ENCODE peak calls at places on chromosomes 1 and 21, in nine cellular contexts. I, C, E, A, T, Q, V, J and H are unnamed samples.

GRCh38 chr21:46109251-46110221 is 11.6 kb downstream of the COL6A2 start:
- DNase-seq in I (no peak), C (no peak), E (peak), A (no peak), T (no peak), Q (no peak), V (no peak), J (no peak), H (no peak)

GRCh38 chr1:176785046-176785445 is 322.1 kb downstream of the PAPPA2 start:
- DNase-seq in I (no peak), C (no peak), E (no peak), A (no peak), T (no peak), Q (no peak), V (no peak), J (no peak), H (no peak)

GRCh38 chr1:184019506-184019905 is 18.0 kb downstream of the COLGALT2 start:
- DNase-seq in I (no peak), C (no peak), E (no peak), A (no peak), T (no peak), Q (no peak), V (no peak), J (no peak), H (no peak)

GRCh38 chr1:9449976-9450696 is 89.1 kb upstream of the SLC25A33 start:
- DNase-seq in I (no peak), C (no peak), E (no peak), A (no peak), T (no peak), Q (peak), V (no peak), J (no peak), H (no peak)

GRCh38 chr1:111987502-111987901 is 2.0 kb downstream of the KCND3 start:
- DNase-seq in I (no peak), C (no peak), E (no peak), A (no peak), T (no peak), Q (no peak), V (no peak), J (no peak), H (no peak)

GRCh38 chr1:230441630-230442029 is 15.5 kb upstream of the PGBD5 start:
- DNase-seq in I (no peak), C (no peak), E (no peak), A (no peak), T (no peak), Q (no peak), V (no peak), J (no peak), H (no peak)

GRCh38 chr1:204888294-204888693 is 17.6 kb downstream of the NFASC start:
- DNase-seq in I (no peak), C (no peak), E (no peak), A (no peak), T (no peak), Q (no peak), V (no peak), J (no peak), H (no peak)

GRCh38 chr1:214989341-214989740 is 93.2 kb upstream of the KCNK2 start:
- DNase-seq in I (no peak), C (peak), E (no peak), A (no peak), T (no peak), Q (no peak), V (no peak), J (no peak), H (no peak)

GRCh38 chr1:22471078-22471477 is 19.4 kb downstream of the ZBTB40 start:
- DNase-seq in I (no peak), C (no peak), E (no peak), A (no peak), T (no peak), Q (no peak), V (no peak), J (no peak), H (no peak)

GRCh38 chr1:89306273-89306672 is 33.6 kb upstream of the GBP5 start:
- DNase-seq in I (no peak), C (no peak), E (no peak), A (no peak), T (no peak), Q (no peak), V (no peak), J (no peak), H (no peak)

GRCh38 chr1:160494620-160495019 is 28.4 kb downstream of the SLAMF6 start:
- DNase-seq in I (no peak), C (peak), E (no peak), A (no peak), T (no peak), Q (no peak), V (no peak), J (no peak), H (no peak)

GRCh38 chr1:180888870-180889269 is 23.8 kb upstream of the KIAA1614 start:
- DNase-seq in I (no peak), C (no peak), E (no peak), A (no peak), T (no peak), Q (no peak), V (no peak), J (no peak), H (no peak)

GRCh38 chr1:195608883-195609282 is 999.4 kb downstream of the KCNT2 start:
- DNase-seq in I (no peak), C (peak), E (no peak), A (no peak), T (no peak), Q (no peak), V (no peak), J (no peak), H (no peak)

GRCh38 chr21:44065428-44065827 is 41.8 kb upstream of the PWP2 start:
- DNase-seq in I (peak), C (peak), E (no peak), A (peak), T (peak), Q (no peak), V (peak), J (peak), H (peak)

GRCh38 chr21:44742418-44743153 is 31.2 kb upstream of the TSPEAR start:
- DNase-seq in I (no peak), C (peak), E (no peak), A (no peak), T (no peak), Q (no peak), V (no peak), J (peak), H (no peak)

GRCh38 chr1:32992489-32993214 is 28.0 kb upstream of the RNF19B start:
- DNase-seq in I (no peak), C (peak), E (peak), A (peak), T (no peak), Q (no peak), V (peak), J (peak), H (peak)

GRCh38 chr1:219837274-219837993 is 90.9 kb downstream of the SLC30A10 start:
- DNase-seq in I (no peak), C (peak), E (no peak), A (no peak), T (no peak), Q (peak), V (no peak), J (peak), H (no peak)

GRCh38 chr21:22120616-22121266 is 1122.5 kb downstream of the NCAM2 start:
- DNase-seq in I (no peak), C (peak), E (no peak), A (no peak), T (no peak), Q (no peak), V (no peak), J (no peak), H (peak)

GRCh38 chr1:76141898-76142297 is 67.4 kb downstream of the ST6GALNAC3 start:
- DNase-seq in I (no peak), C (no peak), E (no peak), A (no peak), T (no peak), Q (no peak), V (no peak), J (no peak), H (no peak)

GRCh38 chr1:24560361-24560760 is 4.5 kb downstream of the NCMAP start:
- DNase-seq in I (no peak), C (no peak), E (peak), A (no peak), T (no peak), Q (no peak), V (no peak), J (no peak), H (no peak)

GRCh38 chr1:150528997-150529396 is 13.4 kb downstream of the FALEC start:
- DNase-seq in I (no peak), C (peak), E (no peak), A (no peak), T (no peak), Q (no peak), V (no peak), J (no peak), H (no peak)

GRCh38 chr1:21536223-21536622 is 27.0 kb downstream of the ALPL start:
- DNase-seq in I (no peak), C (no peak), E (no peak), A (no peak), T (no peak), Q (no peak), V (no peak), J (no peak), H (no peak)

GRCh38 chr1:9275161-9275560 is 17.5 kb upstream of the SPSB1 start:
- DNase-seq in I (no peak), C (no peak), E (no peak), A (no peak), T (no peak), Q (no peak), V (no peak), J (no peak), H (no peak)

GRCh38 chr1:155982106-155982505 is 3.8 kb upstream of the ARHGEF2 start:
- DNase-seq in I (no peak), C (no peak), E (no peak), A (no peak), T (no peak), Q (no peak), V (no peak), J (no peak), H (no peak)

GRCh38 chr1:183932412-183932811 is 105.1 kb downstream of the COLGALT2 start:
- DNase-seq in I (no peak), C (peak), E (peak), A (no peak), T (no peak), Q (no peak), V (no peak), J (no peak), H (no peak)

GRCh38 chr21:37767984-37768383 is 148.3 kb downstream of the KCNJ6 start:
- DNase-seq in I (no peak), C (peak), E (no peak), A (no peak), T (no peak), Q (no peak), V (no peak), J (no peak), H (no peak)

GRCh38 chr1:81681570-81681969 is 119.2 kb upstream of the ADGRL2 start:
- DNase-seq in I (no peak), C (peak), E (no peak), A (no peak), T (no peak), Q (no peak), V (no peak), J (no peak), H (no peak)

GRCh38 chr1:232937741-232938375 is 12.6 kb upstream of the NTPCR start:
- DNase-seq in I (no peak), C (no peak), E (no peak), A (no peak), T (no peak), Q (no peak), V (no peak), J (no peak), H (peak)

GRCh38 chr1:4778056-4778455 is 123.6 kb downstream of the AJAP1 start:
- DNase-seq in I (no peak), C (no peak), E (no peak), A (no peak), T (no peak), Q (peak), V (no peak), J (no peak), H (no peak)

GRCh38 chr1:153578936-153579335 is 13.3 kb upstream of the S100A2 start:
- DNase-seq in I (no peak), C (no peak), E (peak), A (no peak), T (no peak), Q (no peak), V (no peak), J (no peak), H (no peak)

GRCh38 chr1:52365091-52365745 is 787 bp downstream of the CC2D1B start:
- DNase-seq in I (no peak), C (peak), E (peak), A (no peak), T (no peak), Q (peak), V (no peak), J (peak), H (peak)

GRCh38 chr1:199705825-199706224 is 321.7 kb upstream of the NR5A2 start:
- DNase-seq in I (no peak), C (no peak), E (no peak), A (no peak), T (no peak), Q (no peak), V (no peak), J (no peak), H (no peak)

GRCh38 chr1:116988908-116989307 is 12.7 kb upstream of the CD101 start:
- DNase-seq in I (no peak), C (no peak), E (no peak), A (no peak), T (no peak), Q (no peak), V (no peak), J (no peak), H (no peak)

GRCh38 chr1:41626616-41627375 is 142.3 kb upstream of the EDN2 start:
- DNase-seq in I (no peak), C (peak), E (no peak), A (peak), T (no peak), Q (no peak), V (peak), J (no peak), H (no peak)

GRCh38 chr1:174956976-174957375 is 42.8 kb upstream of the CACYBP start:
- DNase-seq in I (no peak), C (no peak), E (no peak), A (no peak), T (no peak), Q (no peak), V (no peak), J (no peak), H (no peak)

GRCh38 chr1:18045654-18046053 is 61.9 kb upstream of the IGSF21 start:
- DNase-seq in I (no peak), C (no peak), E (no peak), A (no peak), T (no peak), Q (no peak), V (no peak), J (no peak), H (no peak)

GRCh38 chr1:219041819-219042218 is 131.9 kb upstream of the LYPLAL1 start:
- DNase-seq in I (no peak), C (peak), E (no peak), A (no peak), T (no peak), Q (no peak), V (no peak), J (no peak), H (no peak)

GRCh38 chr21:17454315-17455027 is 58.4 kb upstream of the CXADR start:
- DNase-seq in I (no peak), C (peak), E (no peak), A (peak), T (peak), Q (no peak), V (peak), J (peak), H (peak)